ENCODE peak calls at places on chromosome 3, in eight cellular contexts. One of them, this sample, is unnamed.

GRCh38 chr3:188526057-188526456 is 372.1 kb downstream of the LPP start:
- DNase-seq in GM19239: no peak
- DNase-seq in GDM1: no peak
- DNase-seq in HS-27A: no peak
- DNase-seq in K562: no peak
- DNase-seq in DMS153: no peak
- DNase-seq in SK-N-SH: no peak
- DNase-seq in immature natural killer cell: no peak
- DNase-seq in this sample: no peak

GRCh38 chr3:111681705-111682426 is 86.7 kb upstream of the ZBED2 start:
- DNase-seq in GM19239: no peak
- DNase-seq in GDM1: no peak
- DNase-seq in HS-27A: no peak
- DNase-seq in K562: no peak
- DNase-seq in DMS153: no peak
- DNase-seq in SK-N-SH: no peak
- DNase-seq in immature natural killer cell: no peak
- DNase-seq in this sample: no peak

GRCh38 chr3:71487418-71487817 is 96.1 kb downstream of the FOXP1 start:
- DNase-seq in GM19239: no peak
- DNase-seq in GDM1: peak; percentile 11
- DNase-seq in HS-27A: no peak
- DNase-seq in K562: no peak
- DNase-seq in DMS153: no peak
- DNase-seq in SK-N-SH: no peak
- DNase-seq in immature natural killer cell: no peak
- DNase-seq in this sample: no peak

GRCh38 chr3:107221856-107222255 is 155.4 kb upstream of the CCDC54 start:
- DNase-seq in GM19239: no peak
- DNase-seq in GDM1: no peak
- DNase-seq in HS-27A: no peak
- DNase-seq in K562: no peak
- DNase-seq in DMS153: no peak
- DNase-seq in SK-N-SH: no peak
- DNase-seq in immature natural killer cell: no peak
- DNase-seq in this sample: no peak

GRCh38 chr3:10554236-10554611 is 48.8 kb upstream of the ATP2B2 start:
- DNase-seq in GM19239: no peak
- DNase-seq in GDM1: no peak
- DNase-seq in HS-27A: no peak
- DNase-seq in K562: no peak
- DNase-seq in DMS153: no peak
- DNase-seq in SK-N-SH: no peak
- DNase-seq in immature natural killer cell: no peak
- DNase-seq in this sample: no peak

GRCh38 chr3:58608648-58609047 is 31.5 kb upstream of the FAM107A start:
- DNase-seq in GM19239: no peak
- DNase-seq in GDM1: no peak
- DNase-seq in HS-27A: no peak
- DNase-seq in K562: no peak
- DNase-seq in DMS153: no peak
- DNase-seq in SK-N-SH: no peak
- DNase-seq in immature natural killer cell: no peak
- DNase-seq in this sample: no peak

GRCh38 chr3:81716870-81717509 is 44.5 kb downstream of the GBE1 start:
- DNase-seq in GM19239: no peak
- DNase-seq in GDM1: no peak
- DNase-seq in HS-27A: no peak
- DNase-seq in K562: no peak
- DNase-seq in DMS153: peak; percentile 48
- DNase-seq in SK-N-SH: no peak
- DNase-seq in immature natural killer cell: no peak
- DNase-seq in this sample: no peak

GRCh38 chr3:31288641-31289100 is 244.1 kb upstream of the STT3B start:
- DNase-seq in GM19239: no peak
- DNase-seq in GDM1: peak; percentile 45
- DNase-seq in HS-27A: peak; percentile 59
- DNase-seq in K562: no peak
- DNase-seq in DMS153: no peak
- DNase-seq in SK-N-SH: no peak
- DNase-seq in immature natural killer cell: no peak
- DNase-seq in this sample: peak; percentile 63

GRCh38 chr3:70703305-70704102 is 391.1 kb upstream of the MDFIC2 start:
- DNase-seq in GM19239: no peak
- DNase-seq in GDM1: no peak
- DNase-seq in HS-27A: no peak
- DNase-seq in K562: no peak
- DNase-seq in DMS153: no peak
- DNase-seq in SK-N-SH: no peak
- DNase-seq in immature natural killer cell: no peak
- DNase-seq in this sample: no peak

GRCh38 chr3:98555025-98555379 is 23.2 kb downstream of the GPR15 start:
- DNase-seq in GM19239: no peak
- DNase-seq in GDM1: no peak
- DNase-seq in HS-27A: no peak
- DNase-seq in K562: no peak
- DNase-seq in DMS153: no peak
- DNase-seq in SK-N-SH: no peak
- DNase-seq in immature natural killer cell: no peak
- DNase-seq in this sample: no peak

GRCh38 chr3:182957676-182958075 is 22.7 kb downstream of the DCUN1D1 start:
- DNase-seq in GM19239: no peak
- DNase-seq in GDM1: no peak
- DNase-seq in HS-27A: no peak
- DNase-seq in K562: no peak
- DNase-seq in DMS153: no peak
- DNase-seq in SK-N-SH: no peak
- DNase-seq in immature natural killer cell: no peak
- DNase-seq in this sample: no peak

This sample was measured in NT2/D1.